ENCODE peak calls at places on chromosomes 4 and X, in five cellular contexts. H is anterior cingulate cortex, A is NCI-H1436 treated with DMSO at 0.1 percent for 48 hours, S is HS-5, Y is D341Med. Q is an unnamed sample.
A peak's percentile ranks its signal among the peaks of the same experiment; 100 is the strongest.

GRCh38 chrX:2723316-2723879 is 28.4 kb upstream of the XG start:
- DNase-seq in H (no peak), A (no peak), S (no peak), Y (no peak), Q (no peak)

GRCh38 chrX:49058794-49059193 is at the start of gene CCDC120:
- DNase-seq in H (no peak), A (no peak), S (no peak), Y (no peak), Q (no peak)

GRCh38 chrX:19557816-19558215 is 42.5 kb upstream of the MAP3K15 start:
- DNase-seq in H (no peak), A (no peak), S (no peak), Y (no peak), Q (no peak)

GRCh38 chr4:183920512-183920911 is 15.4 kb downstream of the STOX2 start:
- DNase-seq in H (no peak), A (no peak), S (no peak), Y (no peak), Q (no peak)

GRCh38 chr4:24024597-24024996 is 134.8 kb upstream of the PPARGC1A start:
- DNase-seq in H (no peak), A (no peak), S (no peak), Y (no peak), Q (no peak)

GRCh38 chr4:17817027-17817426 is 6.2 kb downstream of the NCAPG start:
- DNase-seq in H (peak; percentile 8), A (no peak), S (no peak), Y (peak; percentile 37), Q (peak; percentile 35)

GRCh38 chr4:168496834-168497233 is at the start of gene PALLD:
- DNase-seq in H (no peak), A (no peak), S (no peak), Y (no peak), Q (no peak)

GRCh38 chrX:24682739-24683432 is 10.8 kb upstream of the POLA1 start:
- DNase-seq in H (no peak), A (no peak), S (no peak), Y (no peak), Q (no peak)

GRCh38 chr4:77625485-77625884 is 19.9 kb downstream of the CXCL13 start:
- DNase-seq in H (no peak), A (no peak), S (no peak), Y (no peak), Q (no peak)

GRCh38 chrX:133475521-133475920 is 60.2 kb upstream of the GPC4 start:
- DNase-seq in H (no peak), A (no peak), S (no peak), Y (no peak), Q (no peak)

GRCh38 chr4:112526061-112526460 is 10.1 kb upstream of the NEUROG2 start:
- DNase-seq in H (no peak), A (no peak), S (no peak), Y (no peak), Q (no peak)

GRCh38 chrX:274904-275475 is 6.2 kb upstream of the PLCXD1 start:
- DNase-seq in H (no peak), A (no peak), S (no peak), Y (no peak), Q (no peak)

GRCh38 chr4:6578221-6578620 is 3.2 kb downstream of the MAN2B2 start:
- DNase-seq in H (no peak), A (no peak), S (no peak), Y (no peak), Q (no peak)

GRCh38 chr4:90317785-90318184 is 190.6 kb downstream of the CCSER1 start:
- DNase-seq in H (no peak), A (no peak), S (peak; percentile 75), Y (no peak), Q (no peak)

GRCh38 chr4:90727938-90728337 is 600.7 kb downstream of the CCSER1 start:
- DNase-seq in H (no peak), A (no peak), S (peak; percentile 34), Y (no peak), Q (no peak)

GRCh38 chr4:80615099-80615498 is 279.6 kb downstream of the CFAP299 start:
- DNase-seq in H (no peak), A (no peak), S (no peak), Y (no peak), Q (no peak)